ENCODE peak calls at places on chromosomes 1 and 21, in four cellular contexts. H, N, D and Q are unnamed samples.

GRCh38 chr1:84073266-84073665 is 70.8 kb upstream of the PRKACB start:
- DNase-seq in D (peak; percentile 23), N (no peak), H (no peak), Q (no peak)

GRCh38 chr1:10637833-10638558 is 158.4 kb downstream of the CASZ1 start:
- DNase-seq in D (peak; percentile 19), N (no peak), H (no peak), Q (no peak)

GRCh38 chr21:25639167-25639921 is at the start of gene JAM2:
- DNase-seq in N (peak; percentile 72), D (peak; percentile 69), H (peak; percentile 65), Q (no peak)

GRCh38 chr1:93579891-93580290 is 101.7 kb downstream of the BCAR3 start:
- DNase-seq in N (peak; percentile 59), H (no peak), D (peak; percentile 94), Q (no peak)

GRCh38 chr1:51347398-51348146 is 17.2 kb upstream of the TTC39A start:
- DNase-seq in H (no peak), N (no peak), D (no peak), Q (no peak)

GRCh38 chr1:170669036-170669435 is 5.1 kb downstream of the PRRX1 start:
- DNase-seq in N (no peak), H (no peak), D (no peak), Q (no peak)

GRCh38 chr21:38987551-38988210 is 182.0 kb downstream of the ETS2 start:
- DNase-seq in N (no peak), D (peak; percentile 17), H (no peak), Q (no peak)

GRCh38 chr1:159282118-159282517 is 20.0 kb upstream of the FCER1A start:
- DNase-seq in H (no peak), N (no peak), D (no peak), Q (no peak)

GRCh38 chr1:213070399-213070798 is 19.4 kb downstream of the RPS6KC1 start:
- DNase-seq in H (no peak), N (no peak), D (peak; percentile 77), Q (peak; percentile 81)

GRCh38 chr1:10866314-10867091 is 70.1 kb upstream of the CASZ1 start:
- DNase-seq in H (peak; percentile 16), D (peak; percentile 42), N (no peak), Q (no peak)

GRCh38 chr1:51534447-51534846 is 15.4 kb upstream of the EPS15 start:
- DNase-seq in D (no peak), N (no peak), H (no peak), Q (no peak)

GRCh38 chr1:201114245-201115131 is 2.3 kb upstream of the CACNA1S start:
- DNase-seq in H (peak; percentile 98), D (peak; percentile 97), N (peak; percentile 86), Q (peak; percentile 82)

GRCh38 chr1:167723707-167724323 is 2.0 kb downstream of the MPZL1 start:
- DNase-seq in D (no peak), N (no peak), H (no peak), Q (no peak)

GRCh38 chr21:38297193-38297592 is 40.4 kb downstream of the KCNJ15 start:
- DNase-seq in D (peak; percentile 82), H (no peak), N (no peak), Q (no peak)

GRCh38 chr1:7258622-7259135 is 473.4 kb downstream of the CAMTA1 start:
- DNase-seq in H (no peak), N (no peak), D (no peak), Q (no peak)

GRCh38 chr1:97499667-97500066 is 421.2 kb downstream of the DPYD start:
- DNase-seq in N (no peak), D (no peak), H (no peak), Q (no peak)

GRCh38 chr1:59375321-59376220 is 78.7 kb downstream of the FGGY start:
- DNase-seq in D (peak; percentile 93), N (no peak), H (no peak), Q (no peak)

GRCh38 chr21:28944296-28944695 is 48.4 kb downstream of the LTN1 start:
- DNase-seq in N (no peak), D (peak; percentile 61), H (no peak), Q (no peak)

GRCh38 chr1:91278754-91279153 is 125.9 kb downstream of the HFM1 start:
- DNase-seq in N (no peak), H (peak; percentile 5), D (peak; percentile 11), Q (no peak)

GRCh38 chr1:28812669-28813468 is 899 bp downstream of the OPRD1 start:
- DNase-seq in H (no peak), D (peak; percentile 13), N (no peak), Q (no peak)

GRCh38 chr1:162094271-162094670 is 24.8 kb downstream of the NOS1AP start:
- DNase-seq in H (no peak), N (no peak), D (peak; percentile 12), Q (no peak)

GRCh38 chr1:33823401-33823800 is 40.5 kb upstream of the HMGB4 start:
- DNase-seq in N (no peak), D (no peak), H (no peak), Q (no peak)

GRCh38 chr1:202709276-202710041 is 795 bp downstream of the SYT2 start:
- DNase-seq in N (peak; percentile 45), H (no peak), D (no peak), Q (no peak)